ENCODE peak calls at places on chromosomes 13 and 19, in seven cellular contexts. T, Z, A, N, L, G and I are unnamed samples. For H3K36me3 and H3K4me1, the result is how much of the 10 kb centered on the place peaks cover.

GRCh38 chr19:46596008-46596407 is 5.1 kb upstream of the CALM3 start:
- DNase-seq in Z (no peak), G (no peak), T (no peak), A (no peak), L (no peak), N (no peak), I (no peak)

GRCh38 chr13:113155201-113155600 is 3.2 kb upstream of the PROZ start:
- DNase-seq in T (no peak), A (no peak), G (no peak), N (no peak), L (no peak), Z (no peak), I (no peak)

GRCh38 chr19:33798701-33799111 is 2.0 kb downstream of the KCTD15 start:
- DNase-seq in A (peak), G (no peak), T (no peak), N (no peak), L (peak), Z (no peak), I (peak)

GRCh38 chr13:94548382-94549240 is 47.3 kb downstream of the TGDS start:
- DNase-seq in Z (peak), A (no peak), T (peak), N (peak), L (peak), G (peak), I (peak)

GRCh38 chr13:51819544-51819943 is 15.6 kb upstream of the DHRS12 start:
- DNase-seq in G (no peak), Z (no peak), A (no peak), N (no peak), L (no peak), T (no peak), I (no peak)

GRCh38 chr13:99371956-99372355 is 64.8 kb upstream of the GPR183 start:
- DNase-seq in N (no peak), Z (no peak), A (no peak), L (no peak), G (no peak), T (no peak), I (no peak)

GRCh38 chr19:44891016-44891882 is at the start of gene TOMM40:
- DNase-seq in L (no peak), N (peak), Z (no peak), T (peak), G (peak), A (peak), I (peak)

GRCh38 chr13:59666504-59666903 is 497.2 kb downstream of the DIAPH3 start:
- DNase-seq in N (no peak), T (no peak), L (peak), G (no peak), Z (no peak), A (no peak), I (no peak)

GRCh38 chr19:10491472-10492047 is 11.6 kb downstream of the KEAP1 start:
- DNase-seq in Z (no peak), G (no peak), T (no peak), N (no peak), A (no peak), L (no peak), I (no peak)

GRCh38 chr13:42814868-42815267 is 33.5 kb downstream of the FAM216B start:
- DNase-seq in T (no peak), A (no peak), N (no peak), G (no peak), L (peak), Z (no peak), I (peak)

GRCh38 chr19:11092181-11092538 is 2.9 kb downstream of the LDLR start:
- DNase-seq in L (peak), A (no peak), Z (no peak), N (no peak), G (no peak), T (no peak), I (peak)

GRCh38 chr13:44364601-44365000 is 9.0 kb upstream of the SERP2 start:
- DNase-seq in Z (no peak), N (no peak), G (no peak), L (peak), T (no peak), A (peak), I (no peak)

GRCh38 chr19:38287604-38288003 is 16.4 kb upstream of the C19orf33 start:
- DNase-seq in N (no peak), A (no peak), Z (no peak), L (no peak), T (peak), G (no peak), I (no peak)

GRCh38 chr13:80590551-80590950 is 249.6 kb upstream of the SPRY2 start:
- DNase-seq in G (no peak), Z (no peak), N (no peak), L (no peak), A (no peak), T (no peak), I (no peak)

GRCh38 chr13:44052843-44053607 is 173.3 kb downstream of the LACC1 start:
- DNase-seq in T (peak), L (peak), Z (no peak), N (peak), A (peak), G (peak), I (peak)

GRCh38 chr19:38735257-38735686 is 9.0 kb downstream of the CAPN12 start:
- DNase-seq in Z (peak), L (no peak), A (peak), T (no peak), G (no peak), N (no peak), I (no peak)

GRCh38 chr19:50493171-50493570 is 16.5 kb upstream of the GARIN5A start:
- DNase-seq in N (peak), L (no peak), G (no peak), Z (no peak), A (no peak), T (no peak), I (no peak)

GRCh38 chr19:41657157-41657556 is 30.3 kb upstream of the CEACAM4 start:
- DNase-seq in Z (no peak), G (no peak), L (no peak), A (no peak), T (no peak), N (no peak), I (no peak)

GRCh38 chr13:100014621-100015020 is 33.0 kb downstream of the ZIC2 start:
- DNase-seq in L (no peak), Z (no peak), A (no peak), T (no peak), G (no peak), N (no peak), I (no peak)

GRCh38 chr19:30083125-30083681 is 141.2 kb downstream of the URI1 start:
- DNase-seq in A (no peak), T (peak), N (no peak), L (no peak), Z (no peak), G (no peak), I (no peak)

GRCh38 chr13:43232144-43232840 is 208.9 kb downstream of the DNAJC15 start:
- DNase-seq in G (no peak), N (no peak), Z (no peak), L (peak), A (no peak), T (no peak), I (peak)

GRCh38 chr19:34461375-34462100 is 20.0 kb upstream of the WTIP start:
- DNase-seq in N (no peak), T (no peak), L (peak), G (no peak), Z (no peak), A (no peak), I (peak)

GRCh38 chr19:12202250-12202649 is 39.4 kb downstream of the ZNF136 start:
- DNase-seq in G (peak), L (no peak), Z (peak), N (peak), A (peak), T (no peak), I (no peak)

GRCh38 chr13:109095126-109095525 is 465.7 kb downstream of the MYO16 start:
- DNase-seq in N (no peak), Z (no peak), A (no peak), L (no peak), T (no peak), G (no peak), I (no peak)

GRCh38 chr19:45421953-45422498 is 1.7 kb downstream of the ERCC1 start:
- DNase-seq in T (no peak), Z (no peak), L (no peak), A (no peak), N (no peak), G (no peak), I (no peak)

GRCh38 chr19:45047188-45047797 is 8.4 kb downstream of the CLASRP start:
- DNase-seq in T (no peak), G (no peak), N (no peak), A (no peak), L (no peak), Z (no peak), I (no peak)

GRCh38 chr19:48398329-48399235 is 5.1 kb downstream of the GRIN2D start:
- DNase-seq in G (peak), Z (peak), N (peak), L (peak), A (peak), T (peak), I (peak)

GRCh38 chr19:33673258-33673875 is 51.6 kb downstream of the CHST8 start:
- DNase-seq in L (no peak), T (no peak), N (no peak), Z (no peak), G (no peak), A (no peak), I (no peak)

GRCh38 chr19:46983097-46983496 is 36.5 kb upstream of the NPAS1 start:
- DNase-seq in L (no peak), N (no peak), G (no peak), T (no peak), Z (no peak), A (no peak), I (no peak)

GRCh38 chr13:74770361-74770760 is 636.2 kb upstream of the KLF12 start:
- DNase-seq in L (peak), N (no peak), T (no peak), A (peak), Z (no peak), G (no peak), I (peak)

GRCh38 chr19:45455707-45456499 is 11.9 kb upstream of the FOSB start:
- DNase-seq in Z (peak), N (peak), G (peak), L (peak), T (peak), A (peak), I (peak)

GRCh38 chr13:98651716-98652115 is 74.8 kb upstream of the STK24 start:
- DNase-seq in N (no peak), L (no peak), T (no peak), A (no peak), Z (no peak), G (no peak), I (no peak)

GRCh38 chr13:31038834-31039552 is 106.5 kb downstream of the TEX26 start:
- DNase-seq in L (peak), A (no peak), G (no peak), Z (no peak), N (no peak), T (no peak), I (no peak)

GRCh38 chr13:19159181-19159580 is 22.4 kb downstream of the TUBA3C start:
- DNase-seq in L (no peak), N (no peak), T (no peak), A (no peak), Z (no peak), G (no peak), I (no peak)
- H3K36me3 ChIP-seq in L (under half), N (under half), T (under half), A (under half), Z (under half), G (under half), I (under half)

GRCh38 chr13:41502676-41503075 is 45.3 kb downstream of the RGCC start:
- DNase-seq in Z (no peak), N (no peak), L (no peak), T (no peak), G (no peak), A (no peak), I (no peak)
- H3K4me3 ChIP-seq in Z (no peak), N (no peak), L (no peak), T (no peak), G (no peak), A (no peak), I (no peak)

GRCh38 chr13:73321039-73321438 is 262.2 kb downstream of the KLF5 start:
- DNase-seq in T (no peak), N (no peak), L (no peak), A (no peak), G (no peak), Z (no peak), I (no peak)

GRCh38 chr13:73317140-73317539 is 258.3 kb downstream of the KLF5 start:
- DNase-seq in A (no peak), T (no peak), N (no peak), G (no peak), L (no peak), Z (no peak), I (no peak)
- H3K4me1 ChIP-seq in A (under half), T (under half), N (under half), G (under half), L (under half), Z (under half), I (under half)

GRCh38 chr19:3115916-3116602 is 19.8 kb upstream of the GNA15 start:
- DNase-seq in G (no peak), Z (no peak), N (peak), T (peak), L (no peak), A (peak), I (no peak)
- H3K36me3 ChIP-seq in G (half or more), Z (under half), N (half or more), T (under half), L (under half), A (under half), I (under half)

DNA sequence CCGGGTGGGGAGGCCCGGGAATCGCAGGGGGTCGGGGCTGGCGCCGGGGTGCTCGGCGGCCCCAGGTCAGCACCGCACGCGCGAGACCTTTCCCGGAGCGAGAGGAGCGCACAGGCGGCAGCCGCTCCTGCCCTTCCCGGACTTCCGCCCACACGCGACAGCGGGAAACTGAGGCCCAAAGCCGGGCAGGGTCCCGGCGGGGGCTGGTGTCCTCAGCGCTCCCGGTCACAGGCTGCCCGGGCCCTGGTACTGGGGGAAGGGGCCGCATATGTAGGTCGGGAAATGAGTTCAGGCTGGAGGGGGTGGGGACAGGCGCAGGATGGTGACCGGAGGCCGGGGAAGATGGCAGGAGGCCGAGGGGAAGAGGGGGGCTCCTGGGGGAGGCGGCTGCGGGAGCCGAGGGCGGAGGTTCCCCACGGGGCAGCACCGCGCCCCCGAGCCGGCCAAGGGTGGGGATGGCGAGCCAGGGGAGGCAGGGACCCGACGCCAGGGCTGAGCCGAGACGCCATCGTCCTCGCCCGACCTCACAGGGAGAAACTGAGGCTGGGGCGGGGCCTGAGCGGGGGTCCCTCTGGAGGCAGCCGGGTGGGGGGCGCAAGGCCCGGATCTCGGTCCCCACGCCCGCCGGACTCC is 662 bp downstream of the CBARP start:
- DNase-seq in A (no peak), G (no peak), N (peak), T (no peak), L (no peak), Z (no peak), I (peak)
- H3K4me3 ChIP-seq in A (peak), G (peak), N (peak), T (peak), L (peak), Z (peak), I (peak)

GRCh38 chr13:40126301-40127085 is 471.0 kb downstream of the COG6 start:
- DNase-seq in L (no peak), G (no peak), N (no peak), Z (no peak), T (no peak), A (no peak), I (no peak)
- H3K4me1 ChIP-seq in L (under half), G (under half), N (under half), Z (under half), T (under half), A (under half), I (under half)

GRCh38 chr19:2246014-2246620 is 3.0 kb upstream of the AMH start:
- DNase-seq in Z (no peak), L (no peak), T (no peak), G (no peak), A (no peak), N (no peak), I (no peak)
- H3K36me3 ChIP-seq in Z (under half), L (under half), T (under half), G (half or more), A (under half), N (half or more), I (under half)

GRCh38 chr19:19063183-19064097 is at the start of gene SLC25A42:
- DNase-seq in T (peak), L (peak), G (peak), Z (peak), A (peak), N (peak), I (peak)
- H3K4me3 ChIP-seq in T (peak), L (peak), G (peak), Z (peak), A (peak), N (peak), I (peak)

GRCh38 chr13:50071399-50071798 is 56.2 kb downstream of the KCNRG start:
- DNase-seq in N (no peak), T (no peak), A (peak), L (peak), G (no peak), Z (no peak), I (no peak)
- H3K4me1 ChIP-seq in N (under half), T (under half), A (under half), L (under half), G (under half), Z (half or more), I (half or more)